ENCODE peak calls at places on chromosome 4, in ten cellular contexts. V is A549; N is effector memory CD4-positive, alpha-beta T cell; Z is esophagus squamous epithelium; K is ovary; L is cardiac muscle cell; Q is GM23338; M is CD8-positive, alpha-beta T cell; H is colonic mucosa; O is coronary artery. E is an unnamed sample.

GRCh38 chr4:3663791-3664190 is 102.4 kb upstream of the ADRA2C start:
- DNase-seq in M (no peak), K (no peak), Z (no peak), L (no peak), N (no peak), Q (no peak), V (no peak), O (no peak), H (no peak), E (no peak)

GRCh38 chr4:65983062-65983461 is 312.8 kb upstream of the EPHA5 start:
- DNase-seq in O (no peak), V (no peak), Q (no peak), M (no peak), K (no peak), H (no peak), Z (no peak), N (no peak), L (peak), E (no peak)

GRCh38 chr4:158285429-158286216 is 75.3 kb downstream of the TMEM144 start:
- DNase-seq in M (no peak), L (no peak), Z (no peak), N (no peak), K (no peak), Q (no peak), V (no peak), H (no peak), O (no peak), E (no peak)

GRCh38 chr4:68963389-68963788 is 11.8 kb upstream of the UGT2A3 start:
- DNase-seq in M (no peak), H (no peak), K (no peak), L (no peak), O (no peak), Q (no peak), N (no peak), Z (no peak), V (no peak), E (no peak)

GRCh38 chr4:73856518-73856917 is 3.4 kb downstream of the PF4V1 start:
- DNase-seq in M (no peak), N (no peak), Q (no peak), O (no peak), Z (no peak), K (no peak), H (no peak), L (peak), V (no peak), E (no peak)

GRCh38 chr4:3212391-3213100 is 36.4 kb upstream of the MSANTD1 start:
- DNase-seq in L (no peak), Q (no peak), N (no peak), Z (no peak), H (no peak), M (no peak), O (no peak), K (peak), V (no peak), E (no peak)

GRCh38 chr4:149987330-149987751 is 90.9 kb upstream of the DCLK2 start:
- DNase-seq in V (no peak), M (no peak), N (no peak), K (no peak), O (no peak), Z (no peak), H (no peak), L (peak), Q (no peak), E (no peak)

GRCh38 chr4:101968364-101968763 is 177.8 kb downstream of the BANK1 start:
- DNase-seq in K (no peak), M (no peak), Z (no peak), H (no peak), Q (no peak), O (no peak), V (no peak), L (no peak), N (no peak), E (no peak)

GRCh38 chr4:148704291-148704690 is 262.1 kb upstream of the NR3C2 start:
- DNase-seq in Q (peak), M (no peak), N (no peak), Z (no peak), L (no peak), O (no peak), H (no peak), V (no peak), K (no peak), E (no peak)

GRCh38 chr4:100981447-100982204 is 365.7 kb downstream of the PPP3CA start:
- DNase-seq in V (no peak), N (no peak), L (peak), O (no peak), Q (no peak), K (no peak), M (no peak), Z (no peak), H (no peak), E (no peak)

GRCh38 chr4:57078685-57079521 is 31.3 kb downstream of the IGFBP7 start:
- DNase-seq in V (no peak), L (no peak), H (no peak), N (no peak), O (no peak), Q (peak), K (no peak), M (no peak), Z (no peak), E (peak)

GRCh38 chr4:22500831-22501714 is 14.8 kb downstream of the ADGRA3 start:
- DNase-seq in Q (no peak), O (no peak), N (no peak), L (no peak), M (no peak), H (peak), Z (no peak), V (peak), K (no peak), E (peak)

GRCh38 chr4:4377683-4378082 is 9.2 kb upstream of the NSG1 start:
- DNase-seq in N (no peak), L (peak), Z (no peak), Q (no peak), O (no peak), K (no peak), H (no peak), M (no peak), V (no peak), E (no peak)

GRCh38 chr4:628821-629635 is 3.7 kb downstream of the PDE6B start:
- DNase-seq in M (no peak), Q (no peak), L (no peak), Z (no peak), O (no peak), K (no peak), H (no peak), N (no peak), V (no peak), E (no peak)

GRCh38 chr4:177511611-177512010 is 69.4 kb upstream of the AGA start:
- DNase-seq in N (no peak), Z (no peak), L (no peak), H (peak), V (no peak), K (no peak), O (no peak), Q (no peak), M (no peak), E (peak)

GRCh38 chr4:15655223-15656037 is at the start of gene FBXL5:
- DNase-seq in Z (peak), O (peak), Q (peak), V (peak), N (peak), H (peak), K (peak), L (peak), M (peak), E (peak)

GRCh38 chr4:20284990-20285389 is 33.3 kb downstream of the SLIT2 start:
- DNase-seq in H (no peak), O (no peak), L (peak), Q (no peak), M (no peak), Z (no peak), N (no peak), K (no peak), V (no peak), E (no peak)

GRCh38 chr4:154332681-154333421 is 158.7 kb downstream of the DCHS2 start:
- DNase-seq in H (peak), N (peak), K (peak), O (no peak), L (peak), M (peak), V (no peak), Q (peak), Z (no peak), E (no peak)
- H3K27ac ChIP-seq in H (no peak), N (no peak), K (no peak), O (no peak), L (no peak), M (no peak), V (no peak), Q (no peak), Z (no peak), E (no peak)

DNA sequence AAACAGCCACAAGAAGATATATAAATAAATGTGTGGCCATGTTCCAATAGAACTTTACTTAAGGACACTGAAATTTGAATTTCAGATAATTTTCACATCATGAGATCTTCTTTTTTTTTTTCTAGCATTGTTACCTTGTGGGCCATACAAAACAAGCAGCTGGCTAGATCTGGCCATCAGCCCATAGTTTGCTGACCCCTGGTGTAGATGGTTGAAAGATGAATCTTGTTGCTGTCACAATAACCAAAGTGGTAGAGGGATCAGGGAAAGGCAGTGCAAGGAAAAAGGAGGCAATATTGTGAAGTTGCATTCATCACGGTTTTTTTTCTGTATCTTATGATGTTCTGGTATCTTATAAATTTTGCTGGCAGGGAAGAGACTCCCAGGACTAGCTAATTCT is 46.6 kb downstream of the RASGEF1B start:
- DNase-seq in H (no peak), V (no peak), K (no peak), O (no peak), L (no peak), Z (no peak), Q (no peak), N (no peak), M (no peak), E (no peak)
- H3K27ac ChIP-seq in H (no peak), V (no peak), K (no peak), O (no peak), L (no peak), Z (no peak), Q (no peak), N (no peak), M (no peak), E (no peak)

GRCh38 chr4:10085828-10086505 is 30.6 kb downstream of the WDR1 start:
- DNase-seq in V (no peak), K (no peak), N (no peak), O (no peak), Z (no peak), H (no peak), Q (no peak), M (peak), L (no peak), E (no peak)

GRCh38 chr4:10083861-10084641 is 32.5 kb downstream of the WDR1 start:
- DNase-seq in V (no peak), O (no peak), M (peak), Z (no peak), K (peak), H (no peak), L (no peak), N (no peak), Q (no peak), E (no peak)

GRCh38 chr4:10084651-10085320 is 31.8 kb downstream of the WDR1 start:
- DNase-seq in L (no peak), V (no peak), K (peak), N (no peak), H (no peak), O (no peak), M (peak), Z (no peak), Q (no peak), E (no peak)

GRCh38 chr4:10086506-10087120 is 30.0 kb downstream of the WDR1 start:
- DNase-seq in N (no peak), V (no peak), H (no peak), L (no peak), Q (no peak), O (no peak), K (peak), Z (no peak), M (peak), E (no peak)

GRCh38 chr4:10085386-10085785 is 31.2 kb downstream of the WDR1 start:
- DNase-seq in H (no peak), Q (no peak), K (peak), O (no peak), Z (no peak), N (no peak), M (no peak), L (no peak), V (no peak), E (no peak)
- H3K27ac ChIP-seq in H (no peak), Q (no peak), K (no peak), O (no peak), Z (no peak), N (no peak), M (no peak), L (peak), V (no peak), E (peak)

GRCh38 chr4:47525154-47525819 is 40.2 kb downstream of the ATP10D start:
- DNase-seq in H (no peak), M (no peak), Q (no peak), N (no peak), L (peak), O (no peak), V (no peak), Z (no peak), K (no peak), E (peak)
- H3K27ac ChIP-seq in H (no peak), M (no peak), Q (no peak), N (no peak), L (no peak), O (peak), V (peak), Z (peak), K (no peak), E (no peak)

GRCh38 chr4:122912810-122913575 is 9.4 kb downstream of the NUDT6 start:
- DNase-seq in H (no peak), O (no peak), Z (no peak), M (no peak), K (no peak), Q (no peak), V (no peak), L (no peak), N (no peak), E (no peak)
- H3K27ac ChIP-seq in H (no peak), O (no peak), Z (no peak), M (no peak), K (no peak), Q (no peak), V (peak), L (no peak), N (no peak), E (no peak)

GRCh38 chr4:17712166-17712565 is 69.3 kb downstream of the FAM184B start:
- DNase-seq in M (no peak), L (no peak), V (no peak), O (no peak), K (no peak), H (no peak), N (no peak), Z (no peak), Q (no peak), E (no peak)
- H3K27ac ChIP-seq in M (no peak), L (no peak), V (no peak), O (no peak), K (no peak), H (no peak), N (no peak), Z (no peak), Q (no peak), E (no peak)

DNA sequence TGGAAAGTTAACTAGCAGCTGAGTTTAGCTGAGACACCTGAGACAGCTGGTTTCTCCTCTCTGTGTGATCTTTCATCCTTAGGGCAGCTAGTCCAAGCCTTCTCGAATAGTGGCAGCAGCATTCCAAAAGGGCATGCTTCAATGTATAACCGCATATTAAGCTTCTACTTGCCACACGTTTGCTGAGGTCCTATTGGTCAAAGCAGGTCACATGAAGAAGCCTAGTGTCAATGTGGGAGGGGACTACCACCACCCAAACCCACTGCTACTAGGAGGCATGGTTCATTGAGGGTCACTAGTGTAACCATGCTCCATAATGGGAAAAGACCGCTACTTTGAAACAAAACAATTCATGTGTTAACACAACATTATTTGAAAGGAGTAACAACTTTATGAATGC is 314.9 kb upstream of the SMIM31 start:
- DNase-seq in Q (no peak), L (no peak), V (no peak), M (no peak), H (no peak), K (no peak), Z (no peak), N (no peak), O (no peak), E (no peak)
- H3K27ac ChIP-seq in Q (no peak), L (no peak), V (no peak), M (no peak), H (no peak), K (no peak), Z (no peak), N (no peak), O (no peak), E (no peak)

E was measured in RWPE1.